ENCODE peak calls at places on chromosome 4, in seven cellular contexts. Q is H9, D is mesenchymal stem cell, B is IMR-90, A is mesendoderm, I is H1, Y is neuronal stem cell. L is an unnamed sample.

GRCh38 chr4:143441678-143442077 is 71.8 kb upstream of the SMARCA5 start:
- DNase-seq in I (no peak), A (peak; percentile 53), D (no peak), B (no peak), Y (no peak), Q (peak; percentile 25), L (no peak)

GRCh38 chr4:151100517-151100916 is 1.1 kb downstream of the RPS3A start:
- DNase-seq in B (no peak), Y (no peak), I (no peak), A (no peak), D (no peak), Q (no peak), L (no peak)

GRCh38 chr4:124092101-124093057 is 620.2 kb downstream of the ANKRD50 start:
- DNase-seq in A (no peak), B (no peak), Q (no peak), I (no peak), D (no peak), Y (no peak), L (no peak)

GRCh38 chr4:55124337-55125076 is 888 bp downstream of the KDR start:
- DNase-seq in Y (peak; percentile 8), B (no peak), A (peak; percentile 65), Q (peak; percentile 34), I (no peak), D (peak; percentile 23), L (no peak)

GRCh38 chr4:153497091-153497531 is 31.0 kb downstream of the TMEM131L start:
- DNase-seq in D (no peak), I (no peak), A (peak; percentile 80), Y (no peak), B (peak; percentile 70), Q (no peak), L (no peak)

GRCh38 chr4:132275583-132276121 is 873.4 kb upstream of the PCDH10 start:
- DNase-seq in Y (no peak), I (no peak), Q (no peak), B (no peak), A (no peak), D (no peak), L (no peak)

GRCh38 chr4:64330143-64330542 is 79.1 kb downstream of the TECRL start:
- DNase-seq in A (no peak), Q (no peak), D (no peak), Y (no peak), B (no peak), I (no peak), L (no peak)

GRCh38 chr4:64464581-64464980 is 55.3 kb upstream of the TECRL start:
- DNase-seq in I (no peak), Y (no peak), A (no peak), Q (no peak), D (no peak), B (no peak), L (no peak)

GRCh38 chr4:126405369-126405982 is 1090.7 kb downstream of the FAT4 start:
- DNase-seq in Y (no peak), B (peak; percentile 39), I (no peak), D (peak; percentile 16), A (peak; percentile 76), Q (peak; percentile 32), L (no peak)

GRCh38 chr4:78069859-78070258 is 12.7 kb downstream of the FRAS1 start:
- DNase-seq in A (no peak), D (no peak), B (no peak), I (no peak), Y (no peak), Q (no peak), L (no peak)

GRCh38 chr4:107757860-107758476 is 37.9 kb upstream of the PAPSS1 start:
- DNase-seq in Y (no peak), B (peak; percentile 44), I (no peak), A (no peak), Q (no peak), D (peak; percentile 45), L (no peak)

GRCh38 chr4:145034727-145035211 is 63.2 kb downstream of the ANAPC10 start:
- DNase-seq in Y (no peak), D (peak; percentile 90), A (peak; percentile 83), Q (no peak), I (no peak), B (peak; percentile 85), L (peak; percentile 48)

GRCh38 chr4:82599336-82599735 is 37.5 kb upstream of the TMEM150C start:
- DNase-seq in B (no peak), Y (no peak), D (no peak), A (peak; percentile 86), I (peak; percentile 31), Q (peak; percentile 65), L (peak; percentile 19)

GRCh38 chr4:17763931-17764330 is 17.5 kb downstream of the FAM184B start:
- DNase-seq in A (no peak), I (no peak), Q (no peak), D (no peak), B (no peak), Y (no peak), L (no peak)

GRCh38 chr4:141248029-141248428 is 27.3 kb downstream of the ZNF330 start:
- DNase-seq in A (no peak), I (no peak), D (peak; percentile 70), Q (no peak), Y (no peak), B (peak; percentile 71), L (no peak)

GRCh38 chr4:42995343-42995944 is 102.9 kb downstream of the GRXCR1 start:
- DNase-seq in Q (no peak), Y (peak; percentile 23), B (peak; percentile 22), A (peak; percentile 63), I (no peak), D (peak; percentile 19), L (no peak)

GRCh38 chr4:7391637-7392437 is 42.9 kb downstream of the PSAPL1 start:
- DNase-seq in D (no peak), I (no peak), Y (no peak), Q (peak; percentile 19), A (no peak), B (no peak), L (no peak)

GRCh38 chr4:108774809-108775530 is 12.1 kb upstream of the ETNPPL start:
- DNase-seq in B (no peak), Q (no peak), Y (no peak), D (no peak), I (no peak), A (peak; percentile 5), L (no peak)

GRCh38 chr4:88219099-88219498 is 60.7 kb upstream of the ABCG2 start:
- DNase-seq in I (no peak), A (peak; percentile 61), Q (no peak), D (peak; percentile 66), B (peak; percentile 56), Y (peak; percentile 33), L (no peak)

GRCh38 chr4:169619958-169620845 is at the start of gene CLCN3:
- DNase-seq in A (peak; percentile 99), Q (peak; percentile 99), Y (peak; percentile 94), B (peak; percentile 94), D (peak; percentile 99), I (peak; percentile 84), L (peak; percentile 100)

GRCh38 chr4:144782345-144782744 is 136.4 kb downstream of the HHIP start:
- DNase-seq in A (no peak), Q (no peak), B (no peak), D (no peak), I (no peak), Y (no peak), L (no peak)

DNA sequence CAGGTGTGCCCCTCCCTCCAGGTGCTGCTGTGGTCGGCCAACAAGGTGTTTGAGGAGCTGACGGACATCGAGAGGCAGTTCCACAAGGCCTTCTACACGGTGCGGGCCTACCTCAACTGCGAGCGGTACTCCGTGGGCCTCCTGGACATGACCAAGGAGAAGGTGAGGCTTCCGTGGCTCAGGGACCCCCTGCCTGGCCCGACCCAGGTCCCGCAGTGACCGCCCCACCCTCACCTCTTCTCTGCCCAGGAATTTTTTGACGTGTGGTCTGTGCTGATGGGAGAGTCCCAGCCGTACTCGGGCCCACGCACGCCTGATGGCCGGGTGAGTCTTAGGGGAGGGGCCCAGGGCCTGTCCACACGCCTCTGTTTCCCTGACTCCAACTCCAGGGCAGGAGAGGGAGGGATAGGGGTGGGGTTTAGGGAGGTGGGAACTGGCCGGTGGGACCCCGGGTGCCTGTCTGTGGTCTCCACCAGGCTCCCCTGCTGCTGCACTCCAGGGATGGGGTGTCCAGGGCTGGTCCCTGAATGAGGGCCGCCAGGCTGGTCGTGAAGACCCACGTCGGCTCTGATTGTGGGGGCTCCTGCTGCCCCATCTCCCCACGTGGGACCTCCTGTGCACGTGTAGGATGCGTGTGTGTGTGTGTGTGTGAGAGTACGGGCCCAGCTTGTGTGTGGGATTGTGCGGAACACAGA is 20.1 kb downstream of the ATP5ME start:
- DNase-seq in Q (no peak), Y (no peak), D (no peak), A (no peak), I (no peak), B (no peak), L (no peak)
- H2AK5ac ChIP-seq in Q (no peak overlapping the region), Y (peak overlapping the region; percentile 75), D (no peak overlapping the region), A (no peak overlapping the region), I (no peak overlapping the region), B (no peak overlapping the region), L (no peak overlapping the region)

GRCh38 chr4:45072981-45073380 is 346.6 kb upstream of the GNPDA2 start:
- DNase-seq in A (no peak), Q (no peak), D (peak; percentile 11), B (no peak), I (no peak), Y (no peak), L (no peak)

GRCh38 chr4:45079616-45080015 is 353.3 kb upstream of the GNPDA2 start:
- DNase-seq in I (no peak), B (no peak), A (no peak), D (no peak), Y (no peak), Q (no peak), L (no peak)

GRCh38 chr4:45078201-45078600 is 351.8 kb upstream of the GNPDA2 start:
- DNase-seq in Y (no peak), B (no peak), I (no peak), D (peak; percentile 20), Q (no peak), A (no peak), L (no peak)
- H2BK5ac ChIP-seq in Y (no peak overlapping the region), B (no peak overlapping the region), I (no peak overlapping the region), D (no peak overlapping the region), Q (no peak overlapping the region), A (no peak overlapping the region), L (no peak overlapping the region)

DNA sequence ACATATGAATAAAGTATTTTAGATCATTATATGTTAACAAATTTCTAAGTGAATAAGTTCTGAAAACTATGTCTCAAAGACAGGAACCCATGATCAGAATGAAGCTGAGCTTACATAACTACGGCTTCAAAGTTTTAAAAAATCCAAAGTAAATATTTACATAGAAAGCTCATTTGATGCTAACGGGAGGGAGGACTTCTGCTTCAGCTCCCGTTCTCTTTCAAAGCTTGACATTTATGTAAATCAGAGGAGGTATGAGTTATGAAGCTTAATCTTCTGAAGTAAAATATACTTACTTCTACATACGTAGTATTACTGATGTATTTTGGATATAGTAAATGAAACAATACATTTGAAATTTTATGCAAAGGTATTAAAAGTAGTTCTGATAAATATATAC is 72.9 kb upstream of the PDLIM3 start:
- DNase-seq in I (no peak), A (no peak), D (no peak), B (no peak), Q (no peak), Y (no peak), L (no peak)
- H2AK5ac ChIP-seq in I (no peak overlapping the region), A (no peak overlapping the region), D (no peak overlapping the region), B (no peak overlapping the region), Q (no peak overlapping the region), Y (no peak overlapping the region), L (no peak overlapping the region)

DNA sequence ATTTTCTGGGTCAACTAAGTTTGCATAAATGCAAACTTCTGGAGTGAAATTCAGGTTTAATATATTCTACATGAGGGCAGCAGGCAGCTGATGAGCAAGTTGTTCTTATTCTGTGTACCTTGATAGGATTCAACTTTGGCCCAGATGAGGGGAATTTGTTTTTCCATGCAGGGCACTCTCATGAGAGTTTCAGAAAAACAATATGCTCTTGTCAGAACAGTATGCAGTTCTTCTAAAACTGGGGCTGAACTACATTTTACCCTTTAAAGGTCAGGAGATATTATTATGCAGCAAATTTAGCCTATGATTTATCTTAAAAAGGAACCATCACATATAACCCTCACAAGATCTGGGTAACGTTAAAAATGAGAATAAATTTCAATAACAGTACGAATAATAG is 19.2 kb downstream of the GPRIN3 start:
- DNase-seq in I (no peak), D (no peak), Q (no peak), Y (no peak), A (no peak), B (no peak), L (no peak)
- H2BK5ac ChIP-seq in I (no peak overlapping the region), D (no peak overlapping the region), Q (no peak overlapping the region), Y (no peak overlapping the region), A (no peak overlapping the region), B (no peak overlapping the region), L (no peak overlapping the region)

L was measured in trophoblast cell.